ENCODE peak calls at places on chromosomes 13 and 19, in seven cellular contexts. L, C, I, U, V, A and W are unnamed samples.

GRCh38 chr19:55418185-55418584 is 10.6 kb upstream of the UBE2S start:
- DNase-seq in U (peak), C (peak), A (peak), V (peak), I (no peak), L (peak), W (peak)

GRCh38 chr19:23991170-23991569 is 76.5 kb downstream of the ZNF726 start:
- DNase-seq in U (no peak), A (no peak), L (peak), C (no peak), V (no peak), I (no peak), W (no peak)

GRCh38 chr13:87975035-87975434 is 303.9 kb downstream of the SLITRK5 start:
- DNase-seq in I (no peak), U (no peak), L (no peak), V (no peak), C (no peak), A (no peak), W (no peak)

GRCh38 chr19:43527860-43528622 is 1.0 kb upstream of the ETHE1 start:
- DNase-seq in V (peak), A (peak), L (peak), I (no peak), U (peak), C (no peak), W (no peak)

GRCh38 chr13:75049936-75050335 is 432.0 kb downstream of the TBC1D4 start:
- DNase-seq in I (no peak), L (no peak), C (no peak), A (no peak), U (no peak), V (no peak), W (no peak)

GRCh38 chr13:107296804-107297203 is 728.9 kb upstream of the ARGLU1 start:
- DNase-seq in C (peak), V (no peak), A (no peak), L (no peak), I (no peak), U (no peak), W (peak)

GRCh38 chr19:51572415-51572814 is 1.3 kb downstream of the ZNF175 start:
- DNase-seq in V (no peak), U (no peak), L (peak), C (peak), I (no peak), A (peak), W (no peak)

GRCh38 chr19:40252395-40252794 is 25.9 kb upstream of the CCNP start:
- DNase-seq in L (no peak), U (no peak), A (no peak), V (no peak), C (no peak), I (peak), W (no peak)

GRCh38 chr19:15397236-15397635 is 17.6 kb upstream of the AKAP8 start:
- DNase-seq in A (no peak), L (no peak), V (no peak), I (no peak), C (no peak), U (no peak), W (no peak)

GRCh38 chr13:30927595-30927994 is 4.9 kb upstream of the TEX26 start:
- DNase-seq in A (no peak), I (no peak), L (no peak), V (no peak), U (no peak), C (no peak), W (no peak)

GRCh38 chr13:47109028-47109427 is 212.2 kb upstream of the HTR2A start:
- DNase-seq in U (no peak), I (no peak), L (no peak), A (peak), C (no peak), V (no peak), W (no peak)

DNA sequence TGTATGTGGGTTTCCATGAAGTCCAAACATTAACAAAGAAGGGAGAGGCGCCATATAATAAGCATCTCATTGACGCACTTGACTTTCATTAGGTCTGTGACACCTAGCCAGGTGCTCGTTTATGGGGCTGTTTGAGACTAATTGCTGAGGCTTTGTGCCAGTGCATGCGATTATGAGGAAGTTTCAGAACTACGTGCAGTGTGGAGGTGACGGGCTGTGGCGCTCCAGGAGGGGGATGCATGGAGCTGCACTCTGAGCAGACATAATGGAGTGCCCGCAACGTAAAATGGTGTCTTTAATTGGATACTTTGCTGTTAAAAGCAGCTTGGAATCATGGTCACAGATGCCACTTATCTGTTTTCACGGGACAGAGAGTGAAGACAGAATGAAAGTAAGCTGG is 223.2 kb downstream of the FGF9 start:
- DNase-seq in I (no peak), L (no peak), C (no peak), U (peak), A (peak), V (no peak), W (no peak)
- TF ChIP-seq POLR2A in I (no peak), L (no peak), C (no peak), U (peak), A (no peak), V (no peak), W (no peak)

GRCh38 chr19:10913716-10914340 is 14.6 kb downstream of the YIPF2 start:
- DNase-seq in V (no peak), U (no peak), C (no peak), A (no peak), L (no peak), I (no peak), W (no peak)
- TF ChIP-seq POLR2A in V (no peak), U (no peak), C (no peak), A (no peak), L (no peak), I (no peak), W (no peak)

DNA sequence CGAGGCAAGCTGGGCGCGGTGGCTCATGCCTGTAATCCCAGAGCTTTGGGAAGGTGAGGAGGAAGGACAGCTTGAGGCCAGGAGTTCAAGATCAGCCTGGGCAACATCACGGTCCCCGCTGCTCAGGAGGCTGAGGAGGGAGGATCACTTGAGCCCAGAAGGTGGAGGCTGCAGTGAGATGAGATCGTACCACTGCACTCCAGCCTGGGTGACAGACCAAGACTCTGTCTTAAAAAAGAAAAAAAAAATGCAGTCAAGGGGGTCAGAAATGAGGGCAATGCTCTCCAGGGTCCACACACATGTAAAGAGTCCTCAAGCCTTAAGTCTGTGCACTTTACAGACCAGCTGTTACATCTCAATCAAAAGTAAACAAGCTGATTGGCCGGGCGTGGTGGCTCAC is 8.5 kb downstream of the R3HDM4 start:
- DNase-seq in U (no peak), C (no peak), A (no peak), L (no peak), V (no peak), I (no peak), W (no peak)
- TF ChIP-seq POLR2A in U (no peak), C (no peak), A (no peak), L (no peak), V (no peak), I (no peak), W (no peak)

DNA sequence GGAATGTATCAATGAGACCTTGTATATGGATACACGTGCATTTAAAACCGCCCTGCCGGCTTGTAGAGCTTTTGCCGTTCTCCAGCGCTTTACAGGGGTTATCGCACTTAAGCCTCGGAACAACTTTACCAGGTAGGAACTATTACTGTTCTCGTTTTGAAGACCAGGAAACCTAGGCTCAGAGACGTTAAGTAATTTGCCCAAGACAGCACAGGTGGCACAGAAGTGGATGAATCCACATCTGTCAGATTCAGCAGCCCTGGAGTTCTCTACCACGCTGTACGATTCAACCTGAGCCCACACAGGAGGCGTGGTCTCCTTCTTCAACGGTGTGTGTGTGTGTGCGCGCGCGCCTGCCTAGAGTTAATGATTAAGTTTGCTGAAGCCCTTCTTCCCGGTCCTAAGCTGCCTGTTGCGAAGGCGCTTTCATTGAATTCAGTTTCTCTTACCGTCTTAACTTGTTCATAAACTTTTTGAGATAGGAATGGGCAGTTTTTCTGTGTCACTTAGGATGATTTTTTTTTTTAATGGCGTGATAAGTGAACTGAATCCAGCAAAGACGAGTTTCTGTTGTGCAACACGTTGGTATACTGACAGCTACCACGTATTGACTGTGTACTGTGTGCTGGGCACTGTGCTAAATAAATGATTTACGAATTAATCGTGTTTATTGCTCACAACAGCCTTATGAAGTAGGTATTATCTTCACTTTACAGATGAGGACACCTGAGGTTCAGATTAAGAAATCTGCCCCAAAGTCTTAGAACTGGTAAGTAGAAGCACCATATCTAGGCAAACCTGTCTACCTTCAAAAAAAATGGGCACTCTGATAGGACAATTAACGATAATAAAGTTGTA is 67.4 kb downstream of the KCNRG start:
- DNase-seq in I (no peak), L (peak), V (peak), C (peak), A (peak), U (peak), W (peak)
- TF ChIP-seq POLR2A in I (no peak), L (no peak), V (no peak), C (no peak), A (no peak), U (no peak), W (no peak)

GRCh38 chr19:47511681-47512080 is 3.2 kb downstream of the NAPA start:
- DNase-seq in C (peak), V (peak), U (no peak), L (no peak), I (peak), A (peak), W (no peak)
- TF ChIP-seq POLR2A in C (no peak), V (no peak), U (no peak), L (no peak), I (no peak), A (no peak), W (no peak)

GRCh38 chr19:45766293-45766918 is 2.6 kb downstream of the SIX5 start:
- DNase-seq in L (no peak), A (no peak), I (no peak), C (no peak), V (peak), U (no peak), W (no peak)

GRCh38 chr19:45767881-45768643 is 990 bp downstream of the SIX5 start:
- DNase-seq in V (peak), L (peak), I (peak), U (peak), C (peak), A (peak), W (peak)

GRCh38 chr19:45766919-45767346 is 2.1 kb downstream of the SIX5 start:
- DNase-seq in U (no peak), L (no peak), C (peak), V (peak), I (peak), A (no peak), W (no peak)

GRCh38 chr19:45768644-45769053 is 403 bp downstream of the SIX5 start:
- DNase-seq in V (no peak), L (peak), C (peak), U (peak), A (peak), I (peak), W (peak)

GRCh38 chr19:45767410-45767880 is 1.6 kb downstream of the SIX5 start:
- DNase-seq in L (no peak), I (peak), A (peak), C (peak), V (peak), U (peak), W (peak)
- TF ChIP-seq POLR2A in L (no peak), I (peak), A (no peak), C (no peak), V (peak), U (peak), W (no peak)

DNA sequence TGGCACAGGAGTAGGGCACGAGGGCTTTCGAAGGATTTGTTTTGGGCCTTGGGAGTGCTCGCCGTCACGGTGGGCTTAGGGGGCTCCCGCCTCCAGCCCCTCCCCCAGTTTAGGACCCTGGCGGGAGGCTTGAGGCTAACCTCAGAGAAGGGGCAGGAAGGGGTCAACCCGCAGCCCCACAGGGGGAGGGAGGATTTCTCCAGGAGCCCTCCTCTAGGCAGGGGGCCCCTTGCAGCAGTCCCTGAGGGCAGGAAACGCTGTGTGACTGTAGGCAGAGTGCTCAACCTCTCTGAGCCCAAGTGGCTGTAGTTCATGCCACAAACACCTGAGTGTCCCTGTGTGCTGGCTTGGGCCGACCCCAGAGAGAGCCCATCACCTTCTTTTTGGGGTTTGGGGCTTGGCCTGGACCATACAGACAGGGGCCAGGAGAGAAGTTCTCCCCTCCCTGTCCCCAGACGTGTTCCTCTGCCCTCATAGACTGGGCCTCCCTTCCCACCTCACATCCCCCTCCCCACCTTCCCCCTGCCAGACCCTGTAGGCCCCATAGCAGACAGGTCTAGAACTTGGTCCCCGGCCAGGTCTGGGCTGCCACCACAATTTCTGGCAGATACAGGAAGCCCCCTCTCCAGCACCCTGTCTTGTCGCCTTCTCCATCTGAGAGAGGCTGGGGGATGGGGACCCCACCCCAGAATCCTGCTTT is 8.1 kb downstream of the ISYNA1 start:
- DNase-seq in L (no peak), U (no peak), I (no peak), A (peak), C (no peak), V (peak), W (no peak)
- TF ChIP-seq POLR2A in L (no peak), U (no peak), I (no peak), A (no peak), C (no peak), V (no peak), W (no peak)

GRCh38 chr19:38975214-38975860 is at the start of gene FBXO17:
- DNase-seq in L (no peak), A (no peak), V (peak), C (peak), U (peak), I (peak), W (peak)
- TF ChIP-seq POLR2A in L (no peak), A (no peak), V (no peak), C (no peak), U (no peak), I (no peak), W (peak)